ENCODE peak calls at places on chromosomes 13 and 19, in five cellular contexts. One of them, this sample, is unnamed. For H3K9me3 and H3K4me1, the result is how much of the 10 kb centered on the place peaks cover.

GRCh38 chr13:24215732-24216131 is 55.2 kb downstream of the SPATA13 start:
- DNase-seq in naive thymus-derived CD4-positive, alpha-beta T cell: no peak
- DNase-seq in tibial nerve: no peak
- DNase-seq in A549: no peak
- DNase-seq in psoas muscle: no peak
- DNase-seq in this sample: no peak

GRCh38 chr13:43720780-43721397 is 65.9 kb downstream of the ENOX1 start:
- DNase-seq in psoas muscle: no peak
- DNase-seq in A549: peak
- DNase-seq in tibial nerve: no peak
- DNase-seq in naive thymus-derived CD4-positive, alpha-beta T cell: no peak
- DNase-seq in this sample: no peak

GRCh38 chr19:18150776-18151624 is 2.0 kb upstream of the PIK3R2 start:
- DNase-seq in A549: no peak
- DNase-seq in tibial nerve: no peak
- DNase-seq in naive thymus-derived CD4-positive, alpha-beta T cell: no peak
- DNase-seq in psoas muscle: no peak
- DNase-seq in this sample: no peak

GRCh38 chr19:5624154-5624663 is 1.3 kb downstream of the SAFB start:
- DNase-seq in naive thymus-derived CD4-positive, alpha-beta T cell: peak
- DNase-seq in A549: no peak
- DNase-seq in psoas muscle: peak
- DNase-seq in tibial nerve: peak
- DNase-seq in this sample: no peak

GRCh38 chr13:113073942-113074341 is 31.6 kb upstream of the F7 start:
- DNase-seq in A549: no peak
- DNase-seq in tibial nerve: no peak
- DNase-seq in naive thymus-derived CD4-positive, alpha-beta T cell: no peak
- DNase-seq in psoas muscle: peak
- DNase-seq in this sample: no peak

GRCh38 chr19:54424201-54424600 is 8.9 kb downstream of the TTYH1 start:
- DNase-seq in naive thymus-derived CD4-positive, alpha-beta T cell: no peak
- DNase-seq in psoas muscle: no peak
- DNase-seq in A549: no peak
- DNase-seq in tibial nerve: no peak
- DNase-seq in this sample: no peak

GRCh38 chr19:13459351-13459750 is 46.9 kb downstream of the CACNA1A start:
- DNase-seq in psoas muscle: no peak
- DNase-seq in tibial nerve: no peak
- DNase-seq in A549: no peak
- DNase-seq in naive thymus-derived CD4-positive, alpha-beta T cell: no peak
- DNase-seq in this sample: no peak

GRCh38 chr19:29530549-29531457 is 5.0 kb downstream of the VSTM2B start:
- DNase-seq in A549: no peak
- DNase-seq in naive thymus-derived CD4-positive, alpha-beta T cell: no peak
- DNase-seq in psoas muscle: no peak
- DNase-seq in tibial nerve: no peak
- DNase-seq in this sample: no peak

GRCh38 chr13:60679928-60680693 is 283.1 kb downstream of the TDRD3 start:
- DNase-seq in tibial nerve: no peak
- DNase-seq in psoas muscle: no peak
- DNase-seq in A549: no peak
- DNase-seq in naive thymus-derived CD4-positive, alpha-beta T cell: no peak
- DNase-seq in this sample: no peak

GRCh38 chr19:44942067-44942571 is at the start of gene APOC4:
- DNase-seq in A549: no peak
- DNase-seq in psoas muscle: no peak
- DNase-seq in naive thymus-derived CD4-positive, alpha-beta T cell: no peak
- DNase-seq in tibial nerve: no peak
- DNase-seq in this sample: no peak

GRCh38 chr19:48962029-48962848 is 2.9 kb upstream of the FTL start:
- DNase-seq in A549: peak
- DNase-seq in naive thymus-derived CD4-positive, alpha-beta T cell: no peak
- DNase-seq in psoas muscle: peak
- DNase-seq in tibial nerve: no peak
- DNase-seq in this sample: no peak

GRCh38 chr13:76813874-76814273 is 72.3 kb downstream of the KCTD12 start:
- DNase-seq in naive thymus-derived CD4-positive, alpha-beta T cell: no peak
- DNase-seq in tibial nerve: no peak
- DNase-seq in A549: peak
- DNase-seq in psoas muscle: no peak
- DNase-seq in this sample: no peak

GRCh38 chr13:44293908-44294735 is 79.5 kb upstream of the SERP2 start:
- DNase-seq in A549: no peak
- DNase-seq in psoas muscle: no peak
- DNase-seq in naive thymus-derived CD4-positive, alpha-beta T cell: no peak
- DNase-seq in tibial nerve: no peak
- DNase-seq in this sample: no peak

GRCh38 chr13:37303610-37304009 is 198.1 kb upstream of the CSNK1A1L start:
- DNase-seq in naive thymus-derived CD4-positive, alpha-beta T cell: no peak
- DNase-seq in A549: no peak
- DNase-seq in tibial nerve: no peak
- DNase-seq in psoas muscle: no peak
- DNase-seq in this sample: no peak

GRCh38 chr13:20993661-20994440 is 67.5 kb downstream of the LATS2 start:
- DNase-seq in A549: no peak
- DNase-seq in tibial nerve: no peak
- DNase-seq in naive thymus-derived CD4-positive, alpha-beta T cell: no peak
- DNase-seq in psoas muscle: no peak
- DNase-seq in this sample: no peak

GRCh38 chr13:74082741-74083160 is 51.5 kb downstream of the KLF12 start:
- DNase-seq in naive thymus-derived CD4-positive, alpha-beta T cell: no peak
- DNase-seq in tibial nerve: no peak
- DNase-seq in A549: no peak
- DNase-seq in psoas muscle: no peak
- DNase-seq in this sample: no peak

GRCh38 chr13:97003071-97003470 is 8.8 kb upstream of the OXGR1 start:
- DNase-seq in A549: no peak
- DNase-seq in psoas muscle: no peak
- DNase-seq in tibial nerve: no peak
- DNase-seq in naive thymus-derived CD4-positive, alpha-beta T cell: no peak
- DNase-seq in this sample: no peak

GRCh38 chr19:50030225-50030624 is 4.4 kb downstream of the ZNF473 start:
- DNase-seq in naive thymus-derived CD4-positive, alpha-beta T cell: no peak
- DNase-seq in psoas muscle: no peak
- DNase-seq in tibial nerve: no peak
- DNase-seq in A549: no peak
- DNase-seq in this sample: no peak

GRCh38 chr13:98951266-98951665 is 26.6 kb downstream of the DOCK9 start:
- DNase-seq in psoas muscle: no peak
- DNase-seq in tibial nerve: no peak
- DNase-seq in naive thymus-derived CD4-positive, alpha-beta T cell: no peak
- DNase-seq in A549: no peak
- DNase-seq in this sample: no peak

GRCh38 chr13:30268673-30269072 is 38.7 kb downstream of the KATNAL1 start:
- DNase-seq in A549: no peak
- DNase-seq in psoas muscle: no peak
- DNase-seq in tibial nerve: no peak
- DNase-seq in naive thymus-derived CD4-positive, alpha-beta T cell: no peak
- DNase-seq in this sample: no peak

GRCh38 chr13:80339841-80340642 is 884 bp downstream of the SPRY2 start:
- DNase-seq in psoas muscle: peak
- DNase-seq in tibial nerve: no peak
- DNase-seq in A549: peak
- DNase-seq in naive thymus-derived CD4-positive, alpha-beta T cell: no peak
- DNase-seq in this sample: peak

GRCh38 chr13:107119989-107120881 is 552.3 kb upstream of the ARGLU1 start:
- DNase-seq in naive thymus-derived CD4-positive, alpha-beta T cell: no peak
- DNase-seq in tibial nerve: no peak
- DNase-seq in psoas muscle: no peak
- DNase-seq in A549: no peak
- DNase-seq in this sample: no peak

GRCh38 chr19:6068711-6069110 is 41.6 kb downstream of the RFX2 start:
- DNase-seq in tibial nerve: no peak
- DNase-seq in A549: no peak
- DNase-seq in naive thymus-derived CD4-positive, alpha-beta T cell: no peak
- DNase-seq in psoas muscle: no peak
- DNase-seq in this sample: no peak

GRCh38 chr19:10091892-10092641 is 6.0 kb downstream of the SHFL start:
- DNase-seq in tibial nerve: no peak
- DNase-seq in naive thymus-derived CD4-positive, alpha-beta T cell: no peak
- DNase-seq in psoas muscle: peak
- DNase-seq in A549: no peak
- DNase-seq in this sample: no peak

GRCh38 chr19:33303791-33304759 is 1.7 kb upstream of the CEBPA start:
- DNase-seq in A549: no peak
- DNase-seq in tibial nerve: no peak
- DNase-seq in naive thymus-derived CD4-positive, alpha-beta T cell: no peak
- DNase-seq in psoas muscle: peak
- DNase-seq in this sample: no peak

GRCh38 chr13:110713981-110714797 is 689 bp downstream of the ING1 start:
- DNase-seq in naive thymus-derived CD4-positive, alpha-beta T cell: peak
- DNase-seq in tibial nerve: peak
- DNase-seq in A549: peak
- DNase-seq in psoas muscle: peak
- DNase-seq in this sample: peak

GRCh38 chr13:44908712-44909111 is 80.6 kb downstream of the NUFIP1 start:
- DNase-seq in tibial nerve: no peak
- DNase-seq in A549: no peak
- DNase-seq in naive thymus-derived CD4-positive, alpha-beta T cell: no peak
- DNase-seq in psoas muscle: no peak
- DNase-seq in this sample: no peak

GRCh38 chr13:99796175-99796819 is 175.3 kb downstream of the ZIC5 start:
- DNase-seq in A549: peak
- DNase-seq in psoas muscle: no peak
- DNase-seq in naive thymus-derived CD4-positive, alpha-beta T cell: no peak
- DNase-seq in tibial nerve: no peak
- DNase-seq in this sample: peak

GRCh38 chr19:19653597-19654147 is 9.8 kb downstream of the ATP13A1 start:
- DNase-seq in naive thymus-derived CD4-positive, alpha-beta T cell: no peak
- DNase-seq in tibial nerve: no peak
- DNase-seq in psoas muscle: no peak
- DNase-seq in A549: no peak
- DNase-seq in this sample: no peak

GRCh38 chr19:5534787-5535586 is 32.8 kb downstream of the TINCR start:
- DNase-seq in A549: peak
- DNase-seq in psoas muscle: no peak
- DNase-seq in tibial nerve: no peak
- DNase-seq in naive thymus-derived CD4-positive, alpha-beta T cell: no peak
- DNase-seq in this sample: no peak

GRCh38 chr19:23557381-23557780 is 129.6 kb downstream of the ZNF675 start:
- DNase-seq in tibial nerve: no peak
- DNase-seq in A549: no peak
- DNase-seq in psoas muscle: no peak
- DNase-seq in naive thymus-derived CD4-positive, alpha-beta T cell: no peak
- DNase-seq in this sample: no peak
- H3K9me3 ChIP-seq in tibial nerve: under half
- H3K9me3 ChIP-seq in A549: under half
- H3K9me3 ChIP-seq in psoas muscle: under half
- H3K9me3 ChIP-seq in naive thymus-derived CD4-positive, alpha-beta T cell: under half
- H3K9me3 ChIP-seq in this sample: under half

GRCh38 chr19:16325161-16325527 is 518 bp downstream of the KLF2 start:
- DNase-seq in psoas muscle: no peak
- DNase-seq in tibial nerve: no peak
- DNase-seq in naive thymus-derived CD4-positive, alpha-beta T cell: peak
- DNase-seq in A549: peak
- DNase-seq in this sample: peak

GRCh38 chr19:16324384-16325160 is at the start of gene KLF2:
- DNase-seq in psoas muscle: peak
- DNase-seq in naive thymus-derived CD4-positive, alpha-beta T cell: peak
- DNase-seq in A549: peak
- DNase-seq in tibial nerve: peak
- DNase-seq in this sample: peak

GRCh38 chr19:16326401-16327130 is 1.9 kb downstream of the KLF2 start:
- DNase-seq in naive thymus-derived CD4-positive, alpha-beta T cell: peak
- DNase-seq in A549: no peak
- DNase-seq in tibial nerve: no peak
- DNase-seq in psoas muscle: peak
- DNase-seq in this sample: no peak

GRCh38 chr19:16327131-16327450 is 2.5 kb downstream of the KLF2 start:
- DNase-seq in tibial nerve: no peak
- DNase-seq in naive thymus-derived CD4-positive, alpha-beta T cell: no peak
- DNase-seq in psoas muscle: no peak
- DNase-seq in A549: no peak
- DNase-seq in this sample: no peak

GRCh38 chr19:16325671-16326400 is 1.2 kb downstream of the KLF2 start:
- DNase-seq in psoas muscle: peak
- DNase-seq in tibial nerve: no peak
- DNase-seq in naive thymus-derived CD4-positive, alpha-beta T cell: peak
- DNase-seq in A549: peak
- DNase-seq in this sample: no peak
- H3K4me1 ChIP-seq in psoas muscle: under half
- H3K4me1 ChIP-seq in tibial nerve: half or more
- H3K4me1 ChIP-seq in naive thymus-derived CD4-positive, alpha-beta T cell: under half
- H3K4me1 ChIP-seq in A549: under half
- H3K4me1 ChIP-seq in this sample: under half

DNA sequence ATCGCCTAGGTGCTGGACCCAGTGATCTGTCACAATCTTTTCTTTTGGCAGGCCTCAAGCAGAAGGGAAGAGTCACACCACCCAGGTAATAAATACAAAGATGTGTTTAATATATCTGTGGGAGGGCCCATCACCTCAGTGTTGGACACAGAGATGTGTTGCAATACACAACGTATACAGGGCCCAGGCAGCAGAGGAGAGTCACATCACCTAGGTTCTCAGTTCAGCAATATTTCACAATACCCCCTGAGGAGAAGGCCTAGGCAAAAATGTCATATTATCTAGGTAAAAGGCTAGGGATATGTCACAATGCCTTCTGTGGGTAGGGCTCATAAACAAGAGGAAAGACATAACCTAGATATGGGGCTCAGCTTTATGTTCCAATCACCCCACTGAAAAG is 53.5 kb upstream of the ZNF728 start:
- DNase-seq in psoas muscle: no peak
- DNase-seq in tibial nerve: no peak
- DNase-seq in A549: no peak
- DNase-seq in naive thymus-derived CD4-positive, alpha-beta T cell: no peak
- DNase-seq in this sample: no peak
- H3K9me3 ChIP-seq in psoas muscle: under half
- H3K9me3 ChIP-seq in tibial nerve: under half
- H3K9me3 ChIP-seq in A549: half or more
- H3K9me3 ChIP-seq in naive thymus-derived CD4-positive, alpha-beta T cell: under half
- H3K9me3 ChIP-seq in this sample: under half

DNA sequence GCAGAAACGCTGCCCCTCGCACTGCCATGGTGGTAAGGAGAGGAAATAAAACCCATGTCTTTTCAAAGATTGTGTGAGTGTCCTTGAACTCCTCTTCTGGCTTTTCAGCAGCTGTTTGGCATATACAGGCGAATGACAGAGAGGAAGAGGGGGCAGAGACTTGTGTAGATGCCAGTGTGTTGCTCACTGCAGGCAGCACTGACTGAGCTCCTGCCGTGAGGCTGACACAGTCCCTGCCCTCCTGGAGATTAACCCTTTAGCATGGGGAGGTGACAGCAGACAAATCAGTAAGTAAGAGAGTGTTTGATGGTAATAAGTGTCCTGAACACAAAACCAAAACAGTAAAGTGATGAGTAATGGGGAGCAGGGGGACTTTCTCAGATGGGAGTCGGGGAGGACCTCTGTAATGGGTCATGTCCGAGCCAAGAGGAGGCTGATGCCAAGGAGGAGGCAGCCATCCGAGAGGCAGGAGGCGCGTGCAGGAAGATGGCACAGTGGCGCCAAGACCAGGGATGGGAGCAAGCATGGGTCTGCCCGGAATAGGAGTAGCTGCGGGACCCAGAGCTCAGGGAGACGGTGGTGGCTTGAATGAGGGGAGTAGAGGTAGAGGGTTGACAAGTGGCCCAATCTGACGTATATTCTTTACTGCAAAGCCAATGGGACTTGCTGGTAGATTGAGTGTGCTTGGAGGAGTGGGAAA is 182.2 kb downstream of the FOXO1 start:
- DNase-seq in tibial nerve: no peak
- DNase-seq in A549: no peak
- DNase-seq in psoas muscle: no peak
- DNase-seq in naive thymus-derived CD4-positive, alpha-beta T cell: no peak
- DNase-seq in this sample: no peak
- H3K4me1 ChIP-seq in tibial nerve: under half
- H3K4me1 ChIP-seq in A549: under half
- H3K4me1 ChIP-seq in psoas muscle: under half
- H3K4me1 ChIP-seq in naive thymus-derived CD4-positive, alpha-beta T cell: half or more
- H3K4me1 ChIP-seq in this sample: under half

This sample was measured in HAP-1.